ENCODE peak calls at places on chromosomes 1 and 21, in four cellular contexts. C, Y, G and X are unnamed samples.

GRCh38 chr1:8157765-8158164 is 131.7 kb upstream of the ERRFI1 start:
- DNase-seq in G (no peak), C (no peak), Y (no peak), X (no peak)

GRCh38 chr1:248924696-248925532 is 18.9 kb downstream of the PGBD2 start:
- DNase-seq in Y (peak), G (peak), C (peak), X (no peak)

GRCh38 chr1:221174598-221174997 is 295.4 kb downstream of the HLX start:
- DNase-seq in G (no peak), Y (peak), C (no peak), X (no peak)

GRCh38 chr1:97265630-97266029 is 544.0 kb downstream of the PTBP2 start:
- DNase-seq in Y (no peak), C (no peak), G (no peak), X (no peak)

GRCh38 chr1:47547753-47548152 is 109.9 kb downstream of the FOXD2 start:
- DNase-seq in C (no peak), Y (no peak), G (no peak), X (no peak)

GRCh38 chr1:213793482-213794067 is 194.2 kb upstream of the PROX1 start:
- DNase-seq in G (no peak), Y (no peak), C (no peak), X (no peak)

GRCh38 chr1:147541672-147542548 is 609 bp downstream of the BCL9 start:
- DNase-seq in C (peak), G (peak), Y (peak), X (peak)

GRCh38 chr1:155911156-155912055 is at the start of gene RIT1:
- DNase-seq in Y (peak), G (peak), C (peak), X (peak)

GRCh38 chr1:45892068-45892785 is 88.8 kb downstream of the MAST2 start:
- DNase-seq in G (peak), Y (peak), C (peak), X (peak)

GRCh38 chr1:56939209-56939608 is 26.6 kb downstream of the C8B start:
- DNase-seq in Y (no peak), C (no peak), G (no peak), X (no peak)

GRCh38 chr21:42233067-42233981 is 14.4 kb downstream of the ABCG1 start:
- DNase-seq in C (peak), G (peak), Y (peak), X (peak)

GRCh38 chr1:206952182-206952581 is 5.9 kb upstream of the PIGR start:
- DNase-seq in C (no peak), G (no peak), Y (no peak), X (no peak)

GRCh38 chr21:36994501-36995189 is 11.9 kb upstream of the RIPPLY3 start:
- DNase-seq in C (peak), G (no peak), Y (no peak), X (peak)

GRCh38 chr1:66617362-66617761 is 83.4 kb downstream of the SGIP1 start:
- DNase-seq in C (no peak), G (no peak), Y (no peak), X (no peak)

GRCh38 chr21:44880762-44881585 is 7.5 kb upstream of the PTTG1IP start:
- DNase-seq in Y (peak), G (peak), C (peak), X (peak)

GRCh38 chr1:32885691-32886011 is 640 bp upstream of the HPCA start:
- DNase-seq in G (no peak), C (no peak), Y (no peak), X (no peak)

GRCh38 chr1:6243053-6243834 is 735 bp upstream of the HES3 start:
- DNase-seq in G (no peak), C (no peak), Y (no peak), X (no peak)

GRCh38 chr1:224769987-224770693 is 154.0 kb downstream of the CNIH3 start:
- DNase-seq in Y (peak), C (peak), G (peak), X (peak)

GRCh38 chr1:7042322-7043231 is 257.3 kb downstream of the CAMTA1 start:
- DNase-seq in C (peak), G (peak), Y (peak), X (peak)

GRCh38 chr21:46324390-46325072 is 575 bp downstream of the PCNT start:
- DNase-seq in G (peak), C (peak), Y (peak), X (peak)

GRCh38 chr1:20255666-20256065 is 35.0 kb upstream of the VWA5B1 start:
- DNase-seq in G (peak), C (peak), Y (peak), X (peak)

GRCh38 chr1:117674521-117675400 is 68.9 kb downstream of the TENT5C start:
- DNase-seq in C (no peak), Y (peak), G (peak), X (no peak)

GRCh38 chr1:94974224-94974623 is 47.3 kb upstream of the CNN3 start:
- DNase-seq in G (no peak), C (peak), Y (peak), X (no peak)

GRCh38 chr21:44364151-44365053 is 11.0 kb downstream of the TRPM2 start:
- DNase-seq in G (no peak), Y (no peak), C (no peak), X (no peak)

GRCh38 chr1:44594871-44595735 is 79.2 kb downstream of the TMEM53 start:
- DNase-seq in G (peak), C (peak), Y (peak), X (no peak)

GRCh38 chr1:160361199-160361598 is 5.7 kb upstream of the NHLH1 start:
- DNase-seq in Y (no peak), G (no peak), C (no peak), X (no peak)

GRCh38 chr1:211621471-211622198 is 42.7 kb upstream of the SLC30A1 start:
- DNase-seq in G (no peak), Y (peak), C (no peak), X (no peak)

GRCh38 chr1:92929461-92929860 is 31.8 kb downstream of the DIPK1A start:
- DNase-seq in C (no peak), Y (no peak), G (peak), X (no peak)

GRCh38 chr1:29465755-29466154 is 229.4 kb downstream of the PTPRU start:
- DNase-seq in C (peak), Y (peak), G (peak), X (peak)

GRCh38 chr1:237431448-237431847 is 389.5 kb downstream of the RYR2 start:
- DNase-seq in C (no peak), Y (no peak), G (no peak), X (no peak)

GRCh38 chr1:41698916-41699860 is 214.7 kb upstream of the EDN2 start:
- DNase-seq in G (no peak), Y (no peak), C (peak), X (no peak)

GRCh38 chr1:29999595-29999994 is 723.8 kb downstream of the MATN1 start:
- DNase-seq in Y (no peak), C (no peak), G (no peak), X (no peak)

GRCh38 chr1:36157115-36157903 is 1.3 kb downstream of the MAP7D1 start:
- DNase-seq in G (peak), Y (no peak), C (peak), X (no peak)

GRCh38 chr1:78619446-78619802 is 824 bp upstream of the IFI44L start:
- DNase-seq in G (no peak), C (no peak), Y (no peak), X (no peak)
- H3K4me3 ChIP-seq in G (peak), C (no peak), Y (peak), X (peak)

DNA sequence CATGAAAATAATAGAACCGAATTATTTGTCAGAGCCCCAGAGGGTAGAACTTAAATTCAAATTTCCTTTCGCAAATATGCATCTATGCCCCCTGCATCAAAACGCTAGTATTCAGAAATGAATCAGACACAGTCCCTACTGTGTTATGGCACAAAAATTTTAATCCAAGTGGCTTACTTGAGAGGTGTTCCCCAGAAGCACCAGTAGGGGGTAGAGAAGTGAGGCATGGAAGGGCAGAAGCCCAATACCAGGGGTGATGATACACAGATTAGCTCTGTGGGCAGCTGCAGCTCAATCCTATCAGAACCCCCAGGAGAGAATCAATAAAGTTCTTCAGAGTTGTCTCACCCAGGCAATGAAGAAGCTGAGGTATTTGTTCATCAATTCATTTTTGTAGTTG is 342.2 kb downstream of the OMA1 start:
- DNase-seq in G (no peak), C (no peak), Y (no peak), X (no peak)
- TF ChIP-seq CTCF in G (peak), C (no peak), Y (no peak), X (peak)

GRCh38 chr1:50923564-50923963 is 36.5 kb downstream of the FAF1 start:
- DNase-seq in Y (no peak), C (no peak), G (no peak), X (no peak)

GRCh38 chr1:50930193-50930592 is 29.9 kb downstream of the FAF1 start:
- DNase-seq in C (no peak), G (no peak), Y (no peak), X (no peak)

GRCh38 chr1:50934838-50935237 is 25.2 kb downstream of the FAF1 start:
- DNase-seq in C (no peak), Y (no peak), G (no peak), X (no peak)

GRCh38 chr1:50930965-50931737 is 28.9 kb downstream of the FAF1 start:
- DNase-seq in G (no peak), C (no peak), Y (no peak), X (no peak)

GRCh38 chr1:50929376-50929958 is 30.6 kb downstream of the FAF1 start:
- DNase-seq in C (peak), Y (peak), G (peak), X (peak)
- H3K4me3 ChIP-seq in C (no peak), Y (no peak), G (no peak), X (no peak)

GRCh38 chr1:166418344-166418895 is 251.6 kb upstream of the FAM78B start:
- DNase-seq in C (no peak), Y (no peak), G (no peak), X (no peak)
- TF ChIP-seq CTCF in C (no peak), Y (no peak), G (no peak), X (no peak)

DNA sequence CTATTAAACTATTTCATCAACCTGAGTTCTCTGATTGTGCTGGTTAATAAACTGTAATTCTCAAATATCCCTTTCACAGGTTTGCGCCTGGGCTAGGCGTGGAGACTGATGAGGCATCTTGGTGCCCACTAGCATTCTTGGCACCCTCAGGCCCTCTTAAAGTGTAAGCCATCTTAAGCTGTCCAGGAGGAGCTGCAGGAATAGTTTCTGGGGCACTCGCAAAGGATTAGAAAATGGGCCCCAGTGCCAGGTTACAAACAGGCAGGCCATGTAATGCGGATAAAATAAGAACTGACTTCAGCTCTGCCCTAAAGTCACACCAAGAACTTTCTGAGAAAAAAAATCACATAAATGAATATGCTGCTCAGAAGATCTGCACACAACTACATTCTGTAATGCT is 1.1 kb downstream of the CASQ2 start:
- DNase-seq in Y (no peak), C (no peak), G (no peak), X (no peak)
- H3K4me3 ChIP-seq in Y (no peak), C (no peak), G (no peak), X (no peak)

GRCh38 chr1:197902454-197903195 is at the start of gene C1orf53:
- DNase-seq in G (peak), C (peak), Y (peak), X (peak)
- TF ChIP-seq CTCF in G (no peak), C (no peak), Y (no peak), X (no peak)